ENCODE peak calls at places on chromosomes 5 and 9, in eight cellular contexts. Z is H9; Q is mesendoderm; B is A673; F is Peyer's patch; E is tibial artery; P is CD4-positive, CD25-positive, alpha-beta regulatory T cell; T is left ventricle myocardium inferior. D is an unnamed sample.

GRCh38 chr9:36946653-36947052 is 87.4 kb downstream of the PAX5 start:
- DNase-seq in Z (no peak), Q (no peak), B (no peak), F (peak), E (no peak), P (no peak), T (no peak), D (no peak)

GRCh38 chr5:78467744-78468357 is 107.4 kb downstream of the SCAMP1 start:
- DNase-seq in Z (no peak), Q (peak), B (peak), F (no peak), E (no peak), P (no peak), T (no peak), D (no peak)

GRCh38 chr9:214488-215448 is at the start of gene DOCK8:
- DNase-seq in Z (peak), Q (peak), B (no peak), F (peak), E (peak), P (peak), T (peak), D (peak)

GRCh38 chr9:114451707-114452031 is 53.6 kb downstream of the WHRN start:
- DNase-seq in Z (peak), Q (no peak), B (no peak), F (no peak), E (no peak), P (no peak), T (no peak), D (no peak)

GRCh38 chr9:17191095-17191494 is 56.3 kb downstream of the CNTLN start:
- DNase-seq in Z (no peak), Q (no peak), B (peak), F (no peak), E (no peak), P (no peak), T (no peak), D (no peak)

GRCh38 chr5:157740211-157740610 is 3.3 kb upstream of the LSM11 start:
- DNase-seq in Z (peak), Q (peak), B (no peak), F (no peak), E (no peak), P (no peak), T (no peak), D (no peak)

GRCh38 chr5:127006711-127007110 is 23.6 kb downstream of the MARCHF3 start:
- DNase-seq in Z (no peak), Q (no peak), B (no peak), F (no peak), E (no peak), P (no peak), T (no peak), D (no peak)

GRCh38 chr5:320524-321232 is 836 bp upstream of the AHRR start:
- DNase-seq in Z (no peak), Q (no peak), B (no peak), F (no peak), E (no peak), P (no peak), T (no peak), D (no peak)

GRCh38 chr5:153659337-153659736 is 168.9 kb downstream of the GRIA1 start:
- DNase-seq in Z (no peak), Q (peak), B (no peak), F (no peak), E (no peak), P (no peak), T (no peak), D (peak)

GRCh38 chr5:108726446-108727091 is 21.1 kb upstream of the FER start:
- DNase-seq in Z (no peak), Q (no peak), B (no peak), F (no peak), E (no peak), P (no peak), T (no peak), D (no peak)

GRCh38 chr5:93604119-93604963 is 21.3 kb downstream of the NR2F1 start:
- DNase-seq in Z (peak), Q (no peak), B (no peak), F (no peak), E (no peak), P (no peak), T (no peak), D (peak)

GRCh38 chr9:113648586-113648985 is 185.1 kb downstream of the RGS3 start:
- DNase-seq in Z (no peak), Q (no peak), B (no peak), F (peak), E (peak), P (no peak), T (no peak), D (no peak)

GRCh38 chr5:113606298-113607134 is 93.0 kb downstream of the YTHDC2 start:
- DNase-seq in Z (peak), Q (peak), B (peak), F (peak), E (peak), P (peak), T (no peak), D (peak)

GRCh38 chr5:127830157-127830556 is 127.0 kb downstream of the CCDC192 start:
- DNase-seq in Z (no peak), Q (peak), B (no peak), F (no peak), E (no peak), P (no peak), T (no peak), D (no peak)

GRCh38 chr5:55694152-55694830 is 17.8 kb downstream of the SLC38A9 start:
- DNase-seq in Z (no peak), Q (peak), B (peak), F (no peak), E (no peak), P (no peak), T (no peak), D (no peak)

GRCh38 chr9:15155826-15156225 is 151.2 kb downstream of the TTC39B start:
- DNase-seq in Z (no peak), Q (no peak), B (peak), F (no peak), E (peak), P (no peak), T (no peak), D (peak)

GRCh38 chr5:167720676-167721260 is 570.7 kb upstream of the WWC1 start:
- DNase-seq in Z (no peak), Q (no peak), B (no peak), F (no peak), E (no peak), P (no peak), T (no peak), D (no peak)

GRCh38 chr9:93635186-93636107 is 59.1 kb downstream of the PHF2 start:
- DNase-seq in Z (no peak), Q (no peak), B (no peak), F (peak), E (no peak), P (no peak), T (no peak), D (no peak)

GRCh38 chr5:136769093-136769492 is 403.7 kb upstream of the TRPC7 start:
- DNase-seq in Z (no peak), Q (no peak), B (no peak), F (no peak), E (no peak), P (no peak), T (no peak), D (no peak)

GRCh38 chr9:124259273-124260078 is 1.7 kb downstream of the NEK6 start:
- DNase-seq in Z (no peak), Q (peak), B (peak), F (peak), E (peak), P (no peak), T (peak), D (peak)

GRCh38 chr5:15021286-15022046 is 149.9 kb upstream of the ANKH start:
- DNase-seq in Z (no peak), Q (peak), B (no peak), F (no peak), E (no peak), P (no peak), T (no peak), D (no peak)

GRCh38 chr5:138933522-138934290 is 58.6 kb upstream of the LRRTM2 start:
- DNase-seq in Z (no peak), Q (no peak), B (no peak), F (no peak), E (no peak), P (no peak), T (no peak), D (no peak)

GRCh38 chr5:121962943-121963342 is 1.2 kb downstream of the SRFBP1 start:
- DNase-seq in Z (no peak), Q (no peak), B (no peak), F (no peak), E (no peak), P (no peak), T (no peak), D (no peak)

GRCh38 chr5:74552101-74552500 is 88.4 kb downstream of the ENC1 start:
- DNase-seq in Z (no peak), Q (peak), B (no peak), F (no peak), E (no peak), P (no peak), T (no peak), D (no peak)

GRCh38 chr5:125235995-125236394 is 489.6 kb upstream of the ZNF608 start:
- DNase-seq in Z (no peak), Q (peak), B (no peak), F (no peak), E (no peak), P (no peak), T (no peak), D (no peak)

GRCh38 chr5:141441571-141442170 is 11.4 kb downstream of the PCDHGA12 start:
- DNase-seq in Z (no peak), Q (no peak), B (no peak), F (no peak), E (no peak), P (no peak), T (peak), D (no peak)

GRCh38 chr5:82045526-82046267 is 73.9 kb downstream of the ATG10 start:
- DNase-seq in Z (no peak), Q (no peak), B (no peak), F (no peak), E (no peak), P (no peak), T (no peak), D (no peak)

GRCh38 chr9:125749951-125750655 is 2.9 kb downstream of the PBX3 start:
- DNase-seq in Z (no peak), Q (no peak), B (no peak), F (no peak), E (no peak), P (no peak), T (no peak), D (no peak)
- H3K27ac ChIP-seq in Z (no peak), Q (no peak), B (no peak), F (no peak), E (no peak), P (no peak), T (peak), D (no peak)

DNA sequence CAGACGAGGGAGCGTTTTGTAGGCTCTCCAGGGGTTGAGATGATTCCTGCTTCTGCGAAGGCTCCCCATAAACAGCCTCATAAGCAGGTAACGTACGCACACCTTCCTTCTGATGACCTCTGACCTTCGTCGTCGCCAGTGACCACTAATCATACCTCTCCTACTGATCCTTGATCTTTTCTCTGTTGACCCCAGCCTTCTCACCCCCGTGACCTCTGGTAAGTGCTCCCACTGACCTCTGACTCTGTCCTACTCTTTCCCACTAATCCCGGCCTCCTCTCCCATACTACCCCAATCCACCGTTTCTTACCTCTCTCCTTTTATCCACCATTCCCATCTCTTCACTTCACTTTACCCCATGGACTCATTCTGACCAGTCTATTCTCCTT is 356 bp downstream of the DNAI1 start:
- DNase-seq in Z (no peak), Q (no peak), B (no peak), F (no peak), E (peak), P (no peak), T (no peak), D (no peak)
- H3K27ac ChIP-seq in Z (no peak), Q (no peak), B (no peak), F (no peak), E (no peak), P (no peak), T (no peak), D (no peak)

DNA sequence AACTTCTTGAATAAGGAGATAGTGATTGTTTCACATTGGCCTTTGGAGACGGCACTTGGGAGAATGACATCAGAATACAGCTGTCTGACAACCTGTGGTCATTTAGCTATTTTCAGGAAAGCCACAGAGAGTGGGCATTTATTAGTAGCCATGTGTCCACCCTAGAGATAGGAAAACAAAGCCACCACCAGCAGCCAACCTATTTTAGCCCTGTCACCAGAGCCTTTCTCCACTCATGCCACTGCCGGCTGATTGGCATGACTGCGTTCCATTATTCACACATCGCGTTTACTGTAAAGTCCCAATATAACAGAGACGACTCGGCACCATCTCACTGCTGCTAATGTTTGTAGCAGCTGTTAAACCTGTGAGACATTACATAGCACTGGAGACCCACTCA is 330.1 kb downstream of the NDUFS4 start:
- DNase-seq in Z (no peak), Q (no peak), B (no peak), F (no peak), E (no peak), P (no peak), T (peak), D (no peak)
- H3K27ac ChIP-seq in Z (no peak), Q (no peak), B (no peak), F (no peak), E (no peak), P (no peak), T (peak), D (no peak)

GRCh38 chr9:116842658-116843057 is 155.6 kb downstream of the TRIM32 start:
- DNase-seq in Z (peak), Q (peak), B (no peak), F (no peak), E (no peak), P (no peak), T (no peak), D (no peak)

GRCh38 chr9:116843863-116844620 is 156.9 kb downstream of the TRIM32 start:
- DNase-seq in Z (no peak), Q (no peak), B (no peak), F (no peak), E (no peak), P (no peak), T (no peak), D (no peak)

GRCh38 chr9:116844621-116845020 is 157.5 kb downstream of the TRIM32 start:
- DNase-seq in Z (no peak), Q (no peak), B (no peak), F (no peak), E (no peak), P (no peak), T (no peak), D (no peak)
- H3K27ac ChIP-seq in Z (no peak), Q (no peak), B (no peak), F (no peak), E (no peak), P (no peak), T (no peak), D (no peak)

DNA sequence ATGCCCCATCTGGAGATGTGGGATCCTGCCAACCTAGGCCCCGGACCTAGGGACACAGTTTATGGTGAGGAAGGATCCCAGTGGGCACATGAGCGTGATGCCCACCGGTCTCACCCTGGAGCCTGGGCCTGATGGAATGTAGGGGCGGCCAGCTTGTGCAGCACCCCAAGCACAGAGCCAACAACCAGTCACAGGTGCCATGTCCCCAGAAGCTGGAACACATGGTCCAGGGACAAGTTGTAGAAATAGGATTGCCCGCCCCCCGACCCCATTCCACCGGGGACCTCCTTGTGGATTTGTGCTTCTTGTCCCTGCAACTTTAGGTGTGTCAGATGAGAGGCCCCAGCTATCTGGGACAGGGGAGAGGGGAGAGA is 48.9 kb downstream of the C9orf50 start:
- DNase-seq in Z (no peak), Q (no peak), B (no peak), F (no peak), E (no peak), P (no peak), T (no peak), D (no peak)
- H3K27ac ChIP-seq in Z (no peak), Q (no peak), B (no peak), F (no peak), E (no peak), P (no peak), T (no peak), D (no peak)

DNA sequence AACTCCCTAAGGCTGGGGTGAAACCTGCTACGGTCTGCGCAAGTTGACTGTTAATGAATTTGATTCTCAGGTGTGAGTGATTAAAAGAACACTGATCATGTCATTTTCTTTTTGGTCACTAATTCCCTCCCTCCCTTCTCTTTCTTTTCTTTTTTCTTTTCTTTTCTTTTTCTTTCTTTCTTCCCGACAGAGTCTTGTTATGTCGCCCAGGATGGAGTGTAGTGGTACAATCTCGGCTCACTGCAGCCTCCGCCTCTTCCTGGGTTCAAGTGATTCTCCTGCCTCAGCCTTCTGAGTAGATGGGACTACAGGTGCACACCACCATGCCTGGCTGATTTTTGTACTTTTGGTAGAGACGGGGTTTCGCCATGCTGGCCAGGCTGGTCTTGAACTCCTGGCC is 2.6 kb downstream of the ANXA1 start:
- DNase-seq in Z (no peak), Q (no peak), B (no peak), F (no peak), E (no peak), P (no peak), T (no peak), D (no peak)
- H3K27ac ChIP-seq in Z (no peak), Q (no peak), B (peak), F (peak), E (peak), P (peak), T (peak), D (no peak)

GRCh38 chr9:28714175-28714574 is 1140.9 kb upstream of the C9orf72 start:
- DNase-seq in Z (no peak), Q (no peak), B (no peak), F (no peak), E (no peak), P (no peak), T (no peak), D (no peak)
- H3K27ac ChIP-seq in Z (no peak), Q (no peak), B (no peak), F (no peak), E (no peak), P (no peak), T (no peak), D (no peak)

DNA sequence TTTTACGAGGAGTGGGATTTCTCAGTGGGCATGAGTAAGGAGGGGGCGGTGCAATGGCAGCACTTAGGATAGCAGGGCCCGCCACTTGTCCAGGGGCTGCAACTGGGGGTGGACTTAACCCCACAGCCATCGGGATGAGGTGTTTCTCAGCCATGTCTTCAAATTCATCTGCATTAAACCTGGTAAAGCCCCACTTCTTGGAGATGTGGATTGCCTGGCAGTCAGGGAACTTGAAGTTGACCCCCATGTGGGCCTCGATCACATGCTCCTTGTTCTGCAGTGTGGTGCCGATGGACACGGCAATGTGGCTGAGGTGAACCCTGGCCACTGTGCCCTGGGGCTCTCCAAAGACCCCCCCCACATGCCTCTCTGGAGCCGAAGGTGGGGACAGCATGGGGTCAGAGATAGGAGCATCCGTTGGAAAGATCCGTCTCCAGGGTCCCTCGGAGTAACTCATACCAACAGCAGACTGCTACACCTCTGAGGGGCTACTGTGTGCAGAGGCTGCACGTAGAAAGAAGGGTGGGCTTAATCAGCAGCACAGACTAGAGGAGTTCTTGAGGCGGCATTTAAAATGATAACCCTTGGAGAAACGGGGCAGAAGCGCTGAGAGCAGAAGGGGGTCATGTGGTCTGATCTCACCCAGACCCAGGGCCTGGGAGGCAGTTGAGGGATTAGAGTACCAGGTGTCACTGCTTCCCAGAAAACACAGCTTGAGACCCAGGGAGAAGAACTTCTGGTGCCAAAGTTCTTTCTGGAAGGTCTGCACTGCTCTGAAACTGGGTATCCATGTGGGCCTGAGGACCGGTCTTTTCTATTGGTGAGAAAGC is 141.4 kb downstream of the MTX3 start:
- DNase-seq in Z (no peak), Q (no peak), B (no peak), F (no peak), E (no peak), P (no peak), T (no peak), D (no peak)
- H3K27ac ChIP-seq in Z (no peak), Q (no peak), B (no peak), F (no peak), E (no peak), P (no peak), T (peak), D (no peak)

DNA sequence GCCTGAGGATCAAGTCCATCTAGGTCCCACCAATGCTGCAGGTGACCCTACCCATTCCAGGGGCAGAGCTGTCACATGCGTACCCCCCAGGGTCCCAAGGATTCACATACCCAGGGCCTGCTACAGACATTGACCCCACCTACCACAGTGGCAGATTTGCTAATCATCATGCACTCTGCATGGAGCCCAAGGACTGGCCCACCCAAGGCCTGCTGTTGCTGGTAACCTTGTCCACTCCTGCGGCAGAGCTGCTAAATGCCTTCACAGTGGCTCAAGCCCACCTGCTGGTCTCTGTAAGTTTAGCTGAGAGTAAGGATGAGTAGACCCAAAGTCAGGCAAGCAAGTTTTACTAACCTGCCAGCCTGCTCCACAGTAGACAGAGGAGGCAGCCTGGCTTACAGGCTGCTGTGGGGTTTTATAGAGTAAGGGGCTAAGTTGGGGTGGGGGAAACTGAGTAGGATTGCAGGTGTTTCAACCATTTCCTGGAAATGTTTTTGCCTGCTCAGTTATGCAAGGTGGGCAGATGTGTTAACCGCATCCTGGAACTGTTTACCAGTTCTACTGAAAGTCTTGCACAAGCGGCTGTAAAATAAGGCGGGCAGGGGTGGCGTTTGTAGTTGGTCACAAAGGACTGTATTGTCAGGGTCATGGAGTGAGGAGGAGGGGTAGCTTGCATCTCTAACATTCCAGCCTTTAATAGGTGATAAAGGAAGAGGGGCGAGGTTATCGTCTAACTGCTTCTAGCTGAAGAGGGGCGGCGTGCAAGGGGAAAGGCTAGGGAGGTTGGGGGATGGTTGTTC is 2163.5 kb upstream of the WWC1 start:
- DNase-seq in Z (no peak), Q (peak), B (no peak), F (no peak), E (no peak), P (no peak), T (no peak), D (no peak)
- H3K27ac ChIP-seq in Z (no peak), Q (no peak), B (no peak), F (no peak), E (no peak), P (no peak), T (no peak), D (no peak)